ENCODE peak calls at places on chromosomes 3 and 15, in eight cellular contexts. A is ovary, D is body of pancreas, I is PC-3, C is tibial artery, K is astrocyte of the spinal cord, Y is cardiac muscle cell, Z is choroid plexus epithelial cell. L is an unnamed sample.

GRCh38 chr15:86522721-86523120 is 443.1 kb downstream of the AGBL1 start:
- DNase-seq in I (no peak), A (no peak), D (no peak), C (no peak), Z (no peak), Y (no peak), K (no peak), L (no peak)

GRCh38 chr15:82739086-82739485 is 29.4 kb upstream of the AP3B2 start:
- DNase-seq in A (no peak), D (no peak), Y (no peak), Z (peak), I (peak), K (no peak), C (no peak), L (no peak)

GRCh38 chr3:27596334-27596841 is 112.2 kb upstream of the SLC4A7 start:
- DNase-seq in K (peak), I (peak), A (no peak), Z (peak), Y (no peak), D (peak), C (no peak), L (no peak)

GRCh38 chr15:73239564-73240208 is 129.1 kb downstream of the HCN4 start:
- DNase-seq in A (no peak), Y (no peak), Z (peak), K (no peak), I (peak), D (no peak), C (no peak), L (no peak)

GRCh38 chr3:111081008-111081545 is 9.5 kb downstream of the NECTIN3 start:
- DNase-seq in D (no peak), Z (peak), A (no peak), C (no peak), K (no peak), Y (no peak), I (no peak), L (no peak)

GRCh38 chr15:77419050-77419835 is 661 bp downstream of the PEAK1 start:
- DNase-seq in K (peak), C (peak), Y (peak), I (peak), A (peak), D (peak), Z (peak), L (peak)

GRCh38 chr15:69526086-69526485 is 73.5 kb downstream of the RPLP1 start:
- DNase-seq in A (no peak), Y (no peak), I (no peak), Z (no peak), K (peak), D (no peak), C (no peak), L (no peak)

GRCh38 chr15:44545934-44546802 is 9.2 kb downstream of the EIF3J start:
- DNase-seq in K (peak), A (no peak), C (no peak), D (no peak), Y (no peak), I (peak), Z (peak), L (no peak)

GRCh38 chr3:13546667-13547171 is 2.2 kb upstream of the FBLN2 start:
- DNase-seq in D (no peak), Z (peak), I (no peak), A (no peak), Y (peak), C (peak), K (no peak), L (no peak)

GRCh38 chr3:53486961-53487654 is 7.3 kb upstream of the CACNA1D start:
- DNase-seq in Z (no peak), I (no peak), C (no peak), A (no peak), K (no peak), D (no peak), Y (no peak), L (no peak)

GRCh38 chr15:66067687-66068086 is 185.9 kb downstream of the MEGF11 start:
- DNase-seq in A (no peak), K (no peak), Y (no peak), I (no peak), D (no peak), C (no peak), Z (no peak), L (no peak)

GRCh38 chr3:169699070-169699469 is 35.6 kb upstream of the MECOM start:
- DNase-seq in D (no peak), Y (no peak), A (no peak), K (no peak), Z (peak), I (no peak), C (no peak), L (no peak)

GRCh38 chr3:153658151-153658550 is 463.0 kb upstream of the ARHGEF26 start:
- DNase-seq in D (no peak), I (no peak), A (no peak), C (peak), K (no peak), Y (peak), Z (no peak), L (no peak)

DNA sequence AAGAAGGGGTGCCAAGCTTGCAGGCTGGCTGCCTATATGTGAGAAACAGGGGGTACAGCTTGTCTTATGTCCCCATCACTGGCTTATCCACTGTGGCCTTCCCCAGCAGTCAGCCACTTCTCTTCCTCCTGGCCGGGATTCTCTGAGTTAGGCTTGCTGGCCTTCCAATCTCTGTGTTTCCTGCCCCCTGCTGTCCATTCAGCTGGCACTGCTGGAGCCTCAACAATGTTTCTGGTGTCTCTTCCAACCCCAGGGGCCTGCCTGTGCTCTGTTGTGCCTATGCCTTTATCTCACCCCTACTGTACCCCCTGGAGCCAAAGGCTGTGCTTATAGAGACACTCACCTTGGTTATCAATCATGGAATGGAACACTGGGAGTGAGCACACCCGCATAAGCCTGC is 36.5 kb downstream of the ANAPC13 start:
- DNase-seq in A (peak), K (no peak), D (peak), Y (peak), I (peak), C (peak), Z (peak), L (peak)
- TF ChIP-seq CTCF in A (no peak), K (peak), D (peak), Y (peak), I (peak), C (peak), Z (peak), L (no peak)

DNA sequence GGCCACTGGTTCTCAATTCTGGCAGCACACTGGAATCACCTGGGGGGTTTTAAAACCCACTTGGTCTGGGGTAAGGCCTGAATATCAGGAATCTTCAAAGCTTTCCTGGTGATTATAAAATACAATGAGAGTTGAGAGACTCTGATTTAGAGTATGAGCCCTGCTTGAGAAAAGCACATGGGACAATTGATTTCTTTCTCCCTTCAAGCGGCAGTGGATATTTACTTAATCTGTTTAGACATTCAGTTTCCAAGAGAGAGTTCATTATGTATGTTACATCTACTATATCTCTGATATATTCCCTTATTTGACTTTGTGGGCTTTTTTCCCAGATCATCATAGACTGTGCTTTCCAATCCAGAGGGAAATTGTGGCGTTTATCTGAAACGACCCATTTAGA is 171.1 kb upstream of the PFN2 start:
- DNase-seq in Z (no peak), K (no peak), D (no peak), Y (no peak), C (no peak), A (no peak), I (no peak), L (no peak)
- TF ChIP-seq CTCF in Z (no peak), K (no peak), D (no peak), Y (no peak), C (no peak), A (no peak), I (no peak), L (no peak)

GRCh38 chr15:49046113-49046883 is at the start of gene SECISBP2L:
- DNase-seq in I (peak), D (peak), A (peak), Z (peak), K (peak), Y (peak), C (peak), L (peak)
- TF ChIP-seq CTCF in I (peak), D (no peak), A (no peak), Z (peak), K (peak), Y (peak), C (no peak), L (no peak)

DNA sequence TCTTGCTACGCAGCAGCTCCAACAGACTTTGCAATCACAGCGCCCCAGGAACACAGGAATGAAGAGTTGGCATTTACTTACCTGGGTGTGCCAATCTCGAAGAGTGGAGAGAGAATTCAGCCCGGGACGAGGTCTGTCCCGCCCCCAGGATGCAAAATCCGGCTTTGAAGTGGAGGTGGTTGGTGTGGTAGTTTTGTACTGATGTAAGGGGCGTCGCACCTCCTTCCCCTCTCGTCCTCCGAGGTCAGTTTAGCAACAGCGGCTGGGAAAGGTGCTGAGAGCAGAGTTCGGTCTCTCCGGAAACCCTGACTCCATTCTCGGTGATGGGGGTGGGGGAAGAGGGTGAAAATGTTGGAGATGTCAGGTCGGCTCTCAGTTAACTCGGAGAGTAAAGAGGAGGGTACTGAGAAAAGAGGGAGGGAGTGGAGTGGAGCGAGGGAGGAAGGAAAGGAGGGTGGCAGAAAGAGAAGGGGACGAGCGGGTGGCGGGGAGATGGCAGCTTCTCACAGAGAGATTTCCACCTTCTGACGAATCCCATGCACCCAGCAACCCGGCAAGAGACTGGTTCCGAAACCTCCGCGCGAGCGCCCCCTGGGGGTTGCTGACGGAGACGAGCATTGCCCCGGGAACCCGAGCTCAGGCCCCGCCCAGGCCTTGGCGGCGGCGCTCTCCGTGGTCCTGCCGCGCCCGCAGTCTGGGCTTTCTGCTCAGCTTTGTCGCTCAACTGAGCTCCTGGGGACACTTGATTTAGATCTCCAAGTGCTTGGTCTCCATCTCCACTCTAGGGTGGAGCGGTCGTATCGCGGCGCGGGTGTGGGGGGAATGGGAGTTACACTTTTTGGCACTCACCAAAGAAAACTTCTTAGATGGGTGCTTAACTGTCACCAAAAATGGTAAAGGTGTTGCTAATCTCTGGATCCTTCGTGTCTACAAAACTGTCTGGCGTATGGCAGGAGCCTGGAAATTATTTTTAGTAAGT is at the start of gene CPNE4:
- DNase-seq in K (peak), I (peak), C (peak), Z (peak), D (peak), A (peak), Y (peak), L (peak)
- TF ChIP-seq CTCF in K (peak), I (peak), C (peak), Z (peak), D (peak), A (no peak), Y (peak), L (peak)

L was measured in endothelial cell.